ENCODE peak calls at places on chromosomes 5 and 9, in six cellular contexts. Q, T, I, D, Y and U are unnamed samples.

GRCh38 chr9:27844797-27845196 is 271.5 kb upstream of the C9orf72 start:
- DNase-seq in T (no peak), Y (no peak), I (no peak), D (no peak), Q (no peak), U (no peak)

GRCh38 chr9:98993570-98993945 is 49.9 kb downstream of the COL15A1 start:
- DNase-seq in D (no peak), I (no peak), Q (peak; percentile 82), Y (no peak), T (no peak), U (no peak)

GRCh38 chr5:140145223-140145622 is 19.5 kb downstream of the IGIP start:
- DNase-seq in D (no peak), Q (no peak), T (no peak), I (no peak), Y (no peak), U (no peak)

GRCh38 chr9:134206317-134207300 is 42.2 kb upstream of the RNU6ATAC start:
- DNase-seq in Q (peak; percentile 55), I (no peak), T (no peak), D (peak; percentile 52), Y (no peak), U (no peak)

GRCh38 chr5:41968153-41968723 is 43.2 kb downstream of the FBXO4 start:
- DNase-seq in D (no peak), I (no peak), Y (no peak), T (no peak), Q (no peak), U (no peak)

GRCh38 chr9:83231039-83231438 is 168.1 kb upstream of the RASEF start:
- DNase-seq in D (no peak), T (peak; percentile 51), I (no peak), Y (no peak), Q (no peak), U (no peak)

GRCh38 chr9:126521089-126521488 is 92.6 kb upstream of the LMX1B start:
- DNase-seq in Q (peak; percentile 71), T (no peak), I (no peak), D (no peak), Y (no peak), U (no peak)

GRCh38 chr5:56840597-56840996 is 25.2 kb downstream of the MAP3K1 start:
- DNase-seq in D (no peak), Y (no peak), I (no peak), Q (no peak), T (no peak), U (no peak)

GRCh38 chr9:105259274-105259673 is 14.8 kb downstream of the SLC44A1 start:
- DNase-seq in Y (no peak), Q (no peak), T (no peak), I (peak; percentile 38), D (no peak), U (no peak)

GRCh38 chr5:1282139-1282992 is 12.5 kb downstream of the TERT start:
- DNase-seq in T (no peak), Y (no peak), I (no peak), Q (peak; percentile 22), D (no peak), U (no peak)

GRCh38 chr5:15646351-15646750 is 146.4 kb downstream of the FBXL7 start:
- DNase-seq in D (no peak), Q (no peak), I (no peak), Y (no peak), T (peak; percentile 4), U (no peak)

GRCh38 chr5:179486596-179487051 is 63.7 kb upstream of the RUFY1 start:
- DNase-seq in T (peak; percentile 25), Y (no peak), I (no peak), D (no peak), Q (no peak), U (no peak)

GRCh38 chr5:179270581-179271300 is 74.5 kb downstream of the ADAMTS2 start:
- DNase-seq in Q (peak; percentile 86), T (no peak), Y (no peak), I (no peak), D (no peak), U (no peak)

GRCh38 chr5:172523146-172523745 is 68.9 kb upstream of the SH3PXD2B start:
- DNase-seq in Q (no peak), D (no peak), I (no peak), Y (no peak), T (no peak), U (no peak)

GRCh38 chr5:173916233-173916632 is 28.1 kb downstream of the CPEB4 start:
- DNase-seq in Q (no peak), I (peak; percentile 52), Y (no peak), D (no peak), T (no peak), U (peak; percentile 87)

GRCh38 chr9:114178756-114179450 is 23.6 kb downstream of the COL27A1 start:
- DNase-seq in I (no peak), Y (no peak), D (peak; percentile 85), Q (peak; percentile 68), T (no peak), U (no peak)

GRCh38 chr9:21964925-21965385 is 29.2 kb downstream of the CDKN2A start:
- DNase-seq in I (no peak), Y (peak; percentile 54), D (peak; percentile 59), Q (no peak), T (peak; percentile 54), U (no peak)

GRCh38 chr5:78808818-78809217 is 160.2 kb upstream of the LHFPL2 start:
- DNase-seq in I (no peak), D (no peak), Y (no peak), T (no peak), Q (no peak), U (no peak)

GRCh38 chr5:7837401-7837800 is 13.5 kb downstream of the CFAP90 start:
- DNase-seq in Y (no peak), T (no peak), I (no peak), D (no peak), Q (no peak), U (no peak)

GRCh38 chr9:114396558-114397218 is 8.9 kb upstream of the AKNA start:
- DNase-seq in I (peak; percentile 56), T (peak; percentile 76), Y (no peak), Q (peak; percentile 64), D (no peak), U (no peak)

GRCh38 chr9:16509946-16510504 is 360.4 kb downstream of the BNC2 start:
- DNase-seq in I (no peak), T (peak; percentile 30), Q (no peak), D (no peak), Y (no peak), U (no peak)

GRCh38 chr5:43889238-43889637 is 286.3 kb downstream of the NNT start:
- DNase-seq in I (no peak), D (no peak), T (peak; percentile 43), Y (no peak), Q (no peak), U (no peak)

GRCh38 chr5:35436441-35437057 is 181.1 kb upstream of the SPEF2 start:
- DNase-seq in I (peak; percentile 37), D (no peak), Q (no peak), T (peak; percentile 70), Y (no peak), U (peak; percentile 8)

GRCh38 chr9:90014421-90014820 is 409.6 kb downstream of the GADD45G start:
- DNase-seq in Y (no peak), D (no peak), I (no peak), T (no peak), Q (no peak), U (no peak)

GRCh38 chr5:96120120-96120519 is 158.5 kb upstream of the ELL2 start:
- DNase-seq in I (no peak), D (no peak), Q (no peak), T (no peak), Y (no peak), U (no peak)

GRCh38 chr5:73096239-73096575 is 24.2 kb upstream of the TMEM171 start:
- DNase-seq in Q (no peak), D (no peak), T (no peak), I (peak; percentile 4), Y (no peak), U (no peak)

GRCh38 chr5:65790371-65791163 is 68.6 kb downstream of the NLN start:
- DNase-seq in D (no peak), Q (no peak), T (no peak), I (no peak), Y (no peak), U (no peak)

GRCh38 chr5:59158165-59158564 is 575.3 kb downstream of the RAB3C start:
- DNase-seq in Y (no peak), D (no peak), Q (no peak), I (no peak), T (no peak), U (no peak)
- H3K27ac ChIP-seq in Y (no peak overlapping the region), D (peak overlapping the region; percentile 34), Q (peak overlapping the region; percentile 59), I (no peak overlapping the region), T (no peak overlapping the region), U (no peak overlapping the region)

GRCh38 chr5:67188274-67188857 is 8.2 kb downstream of the CD180 start:
- DNase-seq in Q (no peak), Y (no peak), I (no peak), T (no peak), D (no peak), U (peak; percentile 35)
- H3K4me3 ChIP-seq in Q (no peak overlapping the region), Y (no peak overlapping the region), I (peak overlapping the region; percentile 35), T (no peak overlapping the region), D (no peak overlapping the region), U (peak overlapping the region; percentile 39)

DNA sequence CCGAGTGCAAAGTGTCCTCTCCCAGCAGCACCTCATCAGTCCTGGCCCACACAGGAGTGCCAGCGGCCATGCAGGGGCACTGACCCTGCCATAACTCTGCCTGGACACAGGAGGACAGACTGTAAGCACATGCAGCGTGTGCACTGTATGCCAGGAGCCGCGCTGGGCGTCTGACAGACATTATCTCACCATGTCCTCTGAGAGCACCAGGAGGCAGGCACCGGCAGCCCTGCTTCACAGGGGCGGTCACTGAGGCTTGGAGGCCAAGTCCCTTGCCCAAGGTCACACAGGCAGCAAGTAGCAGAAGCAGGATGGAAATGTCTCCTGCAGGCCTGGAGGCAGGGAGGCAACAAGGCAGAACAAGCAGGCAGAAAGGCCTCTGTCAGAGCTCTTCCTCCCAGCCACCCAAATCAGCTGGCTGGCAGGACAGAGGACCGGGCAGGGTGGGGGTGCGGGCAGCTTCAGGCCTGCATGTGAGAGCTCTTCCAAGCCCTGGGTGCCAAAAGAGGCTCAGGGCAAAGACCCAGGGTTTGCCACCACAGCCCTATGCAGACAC is 8.4 kb downstream of the EEIG1 start:
- DNase-seq in I (no peak), T (peak; percentile 19), Y (no peak), Q (peak; percentile 83), D (no peak), U (no peak)
- H3K27ac ChIP-seq in I (peak overlapping the region; percentile 95), T (peak overlapping the region; percentile 70), Y (peak overlapping the region; percentile 40), Q (peak overlapping the region; percentile 85), D (peak overlapping the region; percentile 78), U (no peak overlapping the region)

DNA sequence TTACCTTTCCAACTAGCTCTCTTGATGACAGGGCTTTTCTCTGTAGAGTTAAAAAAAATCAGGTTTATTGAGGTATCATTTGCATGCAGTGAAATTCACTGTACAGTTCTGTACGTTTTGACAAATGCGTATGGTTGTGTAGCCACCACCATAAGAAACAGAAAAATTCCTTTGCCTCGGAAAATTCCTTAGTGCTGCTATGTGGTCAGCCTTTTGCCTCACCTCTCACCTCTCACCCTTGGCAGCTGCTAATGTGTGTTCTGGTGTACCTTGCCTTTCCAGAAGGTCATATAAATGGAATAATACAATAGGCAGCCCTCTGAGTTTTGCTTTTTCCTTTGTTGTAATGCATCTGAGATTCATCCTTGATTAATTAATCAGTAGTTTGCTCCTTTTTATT is 28.4 kb downstream of the PCSK5 start:
- DNase-seq in Q (no peak), I (no peak), Y (no peak), D (no peak), T (no peak), U (no peak)
- H3K4me3 ChIP-seq in Q (no peak overlapping the region), I (no peak overlapping the region), Y (no peak overlapping the region), D (no peak overlapping the region), T (no peak overlapping the region), U (no peak overlapping the region)